ENCODE peak calls at places on chromosomes 2 and 18, in ten cellular contexts. A is KBM-7; R is GM13977; F is fibroblast of pulmonary artery; Z is activated CD8-positive, alpha-beta memory T cell treated with anti-CD3 and anti-CD28 coated beads, Interleukin-2, amount 10 ng/mL, durations not matched to agents 7 days and 5 days; O is Peyer's patch; G is hippocampal formation; X is non-pigmented ciliary epithelial cell; N is left colon; Y is dermis blood vessel endothelial cell. B is an unnamed sample.

GRCh38 chr2:76849086-76849485 is 673.1 kb downstream of the LRRTM4 start:
- DNase-seq in A (no peak), R (no peak), F (no peak), Z (no peak), O (no peak), G (no peak), X (no peak), N (no peak), Y (no peak), B (no peak)

GRCh38 chr18:43236921-43237320 is 40.4 kb downstream of the SYT4 start:
- DNase-seq in A (no peak), R (no peak), F (peak), Z (no peak), O (no peak), G (no peak), X (peak), N (no peak), Y (no peak), B (no peak)

GRCh38 chr18:28718696-28719095 is 541.8 kb upstream of the CDH2 start:
- DNase-seq in A (no peak), R (no peak), F (no peak), Z (no peak), O (no peak), G (no peak), X (no peak), N (no peak), Y (no peak), B (no peak)

GRCh38 chr18:28013064-28013463 is 163.9 kb downstream of the CDH2 start:
- DNase-seq in A (no peak), R (no peak), F (peak), Z (no peak), O (no peak), G (no peak), X (no peak), N (no peak), Y (peak), B (no peak)

GRCh38 chr2:31476511-31477171 is 62.1 kb upstream of the XDH start:
- DNase-seq in A (no peak), R (no peak), F (no peak), Z (no peak), O (no peak), G (no peak), X (peak), N (no peak), Y (no peak), B (no peak)

GRCh38 chr2:154720642-154721041 is 22.1 kb downstream of the KCNJ3 start:
- DNase-seq in A (no peak), R (no peak), F (no peak), Z (no peak), O (no peak), G (no peak), X (peak), N (no peak), Y (no peak), B (no peak)

GRCh38 chr2:71804251-71804650 is 343.4 kb downstream of the CYP26B1 start:
- DNase-seq in A (no peak), R (no peak), F (no peak), Z (no peak), O (no peak), G (no peak), X (no peak), N (no peak), Y (no peak), B (no peak)

GRCh38 chr2:241235859-241236593 is 47.5 kb downstream of the ANO7 start:
- DNase-seq in A (no peak), R (no peak), F (no peak), Z (no peak), O (no peak), G (no peak), X (no peak), N (no peak), Y (no peak), B (no peak)

GRCh38 chr2:121974919-121975654 is 219.6 kb downstream of the TSN start:
- DNase-seq in A (peak), R (peak), F (peak), Z (peak), O (no peak), G (peak), X (peak), N (peak), Y (peak), B (peak)

GRCh38 chr18:22709288-22710060 is 223.7 kb upstream of the RBBP8 start:
- DNase-seq in A (no peak), R (no peak), F (peak), Z (no peak), O (no peak), G (no peak), X (no peak), N (no peak), Y (no peak), B (no peak)

GRCh38 chr2:11680181-11680900 is 10.3 kb upstream of the NTSR2 start:
- DNase-seq in A (no peak), R (no peak), F (no peak), Z (no peak), O (no peak), G (no peak), X (no peak), N (no peak), Y (no peak), B (no peak)

GRCh38 chr2:62760555-62760954 is 55.0 kb downstream of the EHBP1 start:
- DNase-seq in A (no peak), R (no peak), F (peak), Z (no peak), O (no peak), G (no peak), X (no peak), N (no peak), Y (no peak), B (no peak)

GRCh38 chr18:47150824-47151366 is 595 bp upstream of the HDHD2 start:
- DNase-seq in A (no peak), R (peak), F (no peak), Z (peak), O (no peak), G (no peak), X (no peak), N (peak), Y (no peak), B (peak)

GRCh38 chr2:138494265-138494966 is 7.2 kb upstream of the SPOPL start:
- DNase-seq in A (no peak), R (no peak), F (no peak), Z (no peak), O (no peak), G (no peak), X (no peak), N (no peak), Y (no peak), B (no peak)

B was measured in transverse colon.